ENCODE peak calls at places on chromosomes 6 and 20, in five cellular contexts. U is lower lobe of right lung, T is uterus, P is left ventricle myocardium inferior, C is A673. L is an unnamed sample.

GRCh38 chr20:10565922-10566897 is 107.6 kb downstream of the JAG1 start:
- DNase-seq in P (no peak), C (no peak), T (no peak), U (no peak), L (peak; percentile 39)

GRCh38 chr6:97068211-97068610 is 143.7 kb downstream of the KLHL32 start:
- DNase-seq in T (no peak), P (no peak), U (no peak), C (peak; percentile 65), L (no peak)

GRCh38 chr20:19975901-19976300 is 41.3 kb upstream of the NAA20 start:
- DNase-seq in C (no peak), P (no peak), U (no peak), T (no peak), L (no peak)

GRCh38 chr20:4524307-4524706 is 197.4 kb upstream of the PRND start:
- DNase-seq in C (no peak), U (no peak), P (no peak), T (no peak), L (no peak)

GRCh38 chr20:29443819-29444218 is 1813.6 kb upstream of the DEFB115 start:
- DNase-seq in T (no peak), U (no peak), C (no peak), P (no peak), L (no peak)

GRCh38 chr20:22491188-22491500 is 93.2 kb downstream of the FOXA2 start:
- DNase-seq in P (no peak), C (no peak), U (no peak), T (no peak), L (no peak)

GRCh38 chr6:106534564-106534982 is 94.7 kb downstream of the RTN4IP1 start:
- DNase-seq in T (no peak), P (no peak), U (no peak), C (no peak), L (no peak)

GRCh38 chr6:139539852-139540251 is 165.4 kb upstream of the CITED2 start:
- DNase-seq in P (peak; percentile 31), T (peak; percentile 73), U (peak; percentile 69), C (peak; percentile 64), L (peak; percentile 42)

GRCh38 chr6:166106076-166106686 is 61.5 kb downstream of the TBXT start:
- DNase-seq in C (peak; percentile 74), U (peak; percentile 63), P (peak; percentile 74), T (peak; percentile 74), L (peak; percentile 84)

GRCh38 chr6:1394591-1395463 is 5.5 kb downstream of the FOXF2 start:
- DNase-seq in P (no peak), T (no peak), C (no peak), U (no peak), L (no peak)

GRCh38 chr20:9119776-9120175 is 50.9 kb downstream of the PLCB4 start:
- DNase-seq in U (no peak), P (peak; percentile 62), T (no peak), C (no peak), L (no peak)

GRCh38 chr20:49028684-49029083 is 17.4 kb upstream of the CSE1L start:
- DNase-seq in T (no peak), C (peak; percentile 48), P (no peak), U (no peak), L (no peak)

GRCh38 chr20:35387334-35387733 is 24.4 kb downstream of the UQCC1 start:
- DNase-seq in U (no peak), C (no peak), T (no peak), P (no peak), L (no peak)

GRCh38 chr20:4029505-4030467 is 14.4 kb upstream of the RNF24 start:
- DNase-seq in U (no peak), C (no peak), T (no peak), P (no peak), L (no peak)

GRCh38 chr20:58481541-58482021 is 33.6 kb downstream of the APCDD1L start:
- DNase-seq in C (peak; percentile 61), T (no peak), P (no peak), U (no peak), L (peak; percentile 61)

GRCh38 chr20:48626226-48626937 is 201.4 kb downstream of the PREX1 start:
- DNase-seq in P (no peak), C (no peak), U (peak; percentile 40), T (no peak), L (peak; percentile 22)

GRCh38 chr6:167399051-167399387 is 74.1 kb downstream of the TTLL2 start:
- DNase-seq in P (no peak), U (no peak), C (no peak), T (no peak), L (no peak)

GRCh38 chr6:132300323-132300949 is 100.8 kb downstream of the MOXD1 start:
- DNase-seq in T (no peak), P (no peak), C (peak; percentile 62), U (no peak), L (no peak)

GRCh38 chr20:16423311-16424212 is 149.7 kb downstream of the KIF16B start:
- DNase-seq in U (no peak), P (no peak), T (no peak), C (no peak), L (no peak)

GRCh38 chr6:71287926-71288227 is 734 bp upstream of the OGFRL1 start:
- DNase-seq in T (no peak), P (no peak), U (no peak), C (no peak), L (no peak)

GRCh38 chr20:5056801-5057599 is 55.7 kb upstream of the SLC23A2 start:
- DNase-seq in P (peak; percentile 39), U (peak; percentile 73), T (no peak), C (peak; percentile 21), L (peak; percentile 79)

GRCh38 chr20:32153771-32154170 is 44.3 kb downstream of the TM9SF4 start:
- DNase-seq in U (no peak), T (no peak), P (no peak), C (no peak), L (no peak)

GRCh38 chr20:59920944-59921343 is 12.5 kb downstream of the SYCP2 start:
- DNase-seq in U (no peak), T (no peak), C (no peak), P (no peak), L (no peak)

GRCh38 chr6:160400426-160400825 is 52.2 kb downstream of the SLC22A3 start:
- DNase-seq in C (no peak), P (no peak), T (no peak), U (no peak), L (no peak)

GRCh38 chr20:23477223-23477622 is 13.7 kb upstream of the CST8 start:
- DNase-seq in U (no peak), T (no peak), C (no peak), P (no peak), L (no peak)

GRCh38 chr20:420721-421574 is 12.8 kb downstream of the RBCK1 start:
- DNase-seq in U (no peak), T (no peak), C (peak; percentile 20), P (no peak), L (peak; percentile 94)

GRCh38 chr6:26129656-26130055 is 42.4 kb downstream of the HFE start:
- DNase-seq in T (no peak), P (no peak), U (no peak), C (no peak), L (no peak)

GRCh38 chr6:33620158-33620583 is 951 bp upstream of the ITPR3 start:
- DNase-seq in U (peak; percentile 80), C (peak; percentile 60), P (no peak), T (no peak), L (peak; percentile 64)

GRCh38 chr20:63246490-63247284 is 7.6 kb downstream of the NKAIN4 start:
- DNase-seq in U (no peak), P (no peak), T (no peak), C (no peak), L (no peak)

GRCh38 chr6:111888928-111889696 is 15.9 kb upstream of the FYN start:
- DNase-seq in T (peak; percentile 36), U (no peak), P (peak; percentile 34), C (peak; percentile 46), L (no peak)

GRCh38 chr20:61643631-61644386 is 391.7 kb downstream of the CDH4 start:
- DNase-seq in C (peak; percentile 14), U (no peak), P (peak; percentile 55), T (no peak), L (no peak)

GRCh38 chr20:6265204-6265904 is 142.5 kb upstream of the FERMT1 start:
- DNase-seq in C (peak; percentile 11), T (no peak), P (no peak), U (no peak), L (no peak)

GRCh38 chr6:140427842-140428241 is 1053.4 kb upstream of the CITED2 start:
- DNase-seq in C (no peak), P (no peak), T (no peak), U (no peak), L (no peak)

GRCh38 chr6:13419826-13420225 is 67.6 kb downstream of the GFOD1 start:
- DNase-seq in T (no peak), U (no peak), P (no peak), C (no peak), L (no peak)

GRCh38 chr6:13421425-13422057 is 65.9 kb downstream of the GFOD1 start:
- DNase-seq in P (no peak), U (no peak), C (peak; percentile 72), T (no peak), L (no peak)

GRCh38 chr6:13418838-13419237 is 68.6 kb downstream of the GFOD1 start:
- DNase-seq in U (no peak), T (no peak), P (no peak), C (no peak), L (no peak)

GRCh38 chr6:13419422-13419821 is 68.0 kb downstream of the GFOD1 start:
- DNase-seq in U (no peak), P (no peak), T (no peak), C (no peak), L (no peak)

DNA sequence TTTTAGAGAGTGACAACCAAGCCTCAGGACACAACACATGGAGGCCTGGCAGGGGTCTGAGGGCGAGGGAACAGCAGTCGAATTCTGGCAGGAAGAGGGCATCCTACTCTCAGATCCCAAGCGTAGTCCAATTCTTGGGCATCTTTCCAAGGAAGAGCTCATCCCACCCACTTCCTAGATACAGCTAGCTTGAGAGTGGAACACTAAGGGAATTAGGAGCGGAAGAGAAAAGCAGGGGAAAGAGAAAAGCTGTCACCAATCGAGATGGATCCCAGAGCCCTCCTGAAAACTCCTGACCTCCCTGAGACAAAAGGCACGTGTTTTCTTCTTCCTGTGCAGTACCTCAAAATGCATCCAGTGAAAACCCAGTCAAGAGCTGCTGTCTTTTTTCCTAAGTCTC is 67.1 kb downstream of the GFOD1 start:
- DNase-seq in P (no peak), T (no peak), C (no peak), U (no peak), L (no peak)
- TF ChIP-seq CTCF in P (no peak), T (no peak), C (no peak), U (no peak), L (no peak)

GRCh38 chr6:56246544-56246940 is 838 bp downstream of the COL21A1 start:
- DNase-seq in T (no peak), U (no peak), P (no peak), C (no peak), L (no peak)
- H3K4me3 ChIP-seq in T (peak overlapping the region; percentile 48), U (peak overlapping the region; percentile 58), P (peak overlapping the region; percentile 67), C (peak overlapping the region; percentile 69), L (no peak overlapping the region)

DNA sequence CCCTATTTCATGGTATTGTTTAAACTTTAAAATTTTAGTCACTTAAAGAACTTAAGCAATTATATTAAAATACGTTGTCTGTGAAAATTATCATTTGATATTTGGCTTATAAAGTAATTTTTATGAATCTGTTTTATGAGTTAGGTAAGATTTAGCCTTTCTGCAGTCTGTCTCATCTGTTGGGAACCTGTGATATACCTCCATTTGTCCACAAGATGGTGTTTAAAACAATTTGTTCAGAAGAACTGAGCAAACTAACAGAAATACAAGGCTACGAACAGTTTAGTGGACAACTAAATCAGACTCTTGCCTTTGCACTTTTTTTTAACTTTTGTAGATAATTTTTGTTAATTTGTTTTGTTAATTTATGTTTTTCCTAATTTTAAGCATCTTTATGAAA is 92.4 kb downstream of the COL9A1 start:
- DNase-seq in P (no peak), T (no peak), C (peak; percentile 30), U (no peak), L (no peak)
- TF ChIP-seq CTCF in P (peak; percentile 37), T (no peak), C (peak; percentile 54), U (no peak), L (no peak)

GRCh38 chr6:3970097-3970496 is 108.8 kb downstream of the FAM217A start:
- DNase-seq in C (no peak), P (no peak), U (no peak), T (no peak), L (no peak)
- H3K4me3 ChIP-seq in C (no peak overlapping the region), P (no peak overlapping the region), U (no peak overlapping the region), T (no peak overlapping the region), L (no peak overlapping the region)

L was measured in mucosa of descending colon.